ENCODE peak calls at places on chromosome 7, in ten cellular contexts. A is CD4-positive, alpha-beta T cell; O is NCI-H1930; R is T-helper 2 cell; L is HTR-8/SVneo; M is stimulated activated CD8-positive, alpha-beta memory T cell treated with anti-CD3 and anti-CD28 coated beads, Interleukin-7, amount 100 ng/mL, for 1 hour; Q is mucosa of gallbladder; X is MM.1S; V is RPMI8226; E is MCF 10A. F is an unnamed sample.

GRCh38 chr7:83038787-83039186 is 123.9 kb downstream of the PCLO start:
- DNase-seq in A (no peak), O (no peak), R (no peak), L (no peak), M (no peak), Q (no peak), X (no peak), V (no peak), E (no peak), F (no peak)

GRCh38 chr7:156764016-156764669 is 123.6 kb downstream of the RNF32 start:
- DNase-seq in A (no peak), O (peak; percentile 46), R (peak; percentile 52), L (peak; percentile 24), M (no peak), Q (peak; percentile 73), X (no peak), V (no peak), E (peak; percentile 70), F (no peak)

GRCh38 chr7:67917118-67917755 is 920.6 kb downstream of the TYW1 start:
- DNase-seq in A (no peak), O (no peak), R (no peak), L (no peak), M (no peak), Q (no peak), X (no peak), V (no peak), E (no peak), F (no peak)

GRCh38 chr7:31110331-31111108 is 58.4 kb downstream of the ADCYAP1R1 start:
- DNase-seq in A (no peak), O (no peak), R (no peak), L (no peak), M (no peak), Q (no peak), X (no peak), V (no peak), E (no peak), F (no peak)

GRCh38 chr7:17488829-17489228 is 190.4 kb downstream of the AHR start:
- DNase-seq in A (no peak), O (no peak), R (no peak), L (no peak), M (no peak), Q (no peak), X (no peak), V (peak; percentile 37), E (no peak), F (no peak)

GRCh38 chr7:157429680-157430224 is 92.9 kb downstream of the DNAJB6 start:
- DNase-seq in A (no peak), O (no peak), R (no peak), L (no peak), M (no peak), Q (no peak), X (no peak), V (no peak), E (no peak), F (no peak)

GRCh38 chr7:157412021-157412443 is 75.2 kb downstream of the DNAJB6 start:
- DNase-seq in A (no peak), O (no peak), R (peak; percentile 97), L (peak; percentile 46), M (no peak), Q (no peak), X (no peak), V (no peak), E (peak; percentile 74), F (peak; percentile 62)

GRCh38 chr7:89837515-89837914 is 316.8 kb upstream of the STEAP1 start:
- DNase-seq in A (no peak), O (no peak), R (no peak), L (no peak), M (no peak), Q (no peak), X (no peak), V (peak; percentile 33), E (peak; percentile 45), F (no peak)

GRCh38 chr7:53383131-53383530 is 347.7 kb downstream of the POM121L12 start:
- DNase-seq in A (no peak), O (no peak), R (no peak), L (no peak), M (no peak), Q (no peak), X (no peak), V (no peak), E (peak; percentile 4), F (no peak)

GRCh38 chr7:99848420-99849216 is 20.8 kb downstream of the CYP3A43 start:
- DNase-seq in A (no peak), O (no peak), R (no peak), L (no peak), M (no peak), Q (no peak), X (no peak), V (no peak), E (no peak), F (no peak)

GRCh38 chr7:78350926-78351325 is 552.4 kb downstream of the PHTF2 start:
- DNase-seq in A (no peak), O (no peak), R (no peak), L (no peak), M (no peak), Q (no peak), X (no peak), V (no peak), E (no peak), F (no peak)

F was measured in T-helper 22 cell.